ENCODE peak calls at places on chromosome 2, in eight cellular contexts. C is psoas muscle, E is heart left ventricle, P is lower lobe of right lung, J is progenitor cell of endocrine pancreas, G is epithelial cell of esophagus, Z is pancreas, U is BE2C. D is an unnamed sample.

GRCh38 chr2:64652231-64653173 is 1.2 kb downstream of the SERTAD2 start:
- DNase-seq in C (peak), E (peak), P (peak), J (no peak), G (peak), Z (peak), U (no peak), D (peak)

GRCh38 chr2:189933911-189934399 is 128.6 kb downstream of the MSTN start:
- DNase-seq in C (no peak), E (no peak), P (no peak), J (no peak), G (peak), Z (no peak), U (no peak), D (no peak)

GRCh38 chr2:21411796-21412195 is 288.0 kb downstream of the TDRD15 start:
- DNase-seq in C (no peak), E (no peak), P (no peak), J (no peak), G (no peak), Z (no peak), U (no peak), D (no peak)

GRCh38 chr2:146077156-146077555 is 1557.2 kb upstream of the ZEB2 start:
- DNase-seq in C (no peak), E (no peak), P (no peak), J (no peak), G (peak), Z (no peak), U (no peak), D (no peak)

GRCh38 chr2:46831037-46831868 is 84.4 kb downstream of the MCFD2 start:
- DNase-seq in C (no peak), E (no peak), P (no peak), J (no peak), G (no peak), Z (no peak), U (no peak), D (no peak)

GRCh38 chr2:8566788-8567468 is 114.9 kb upstream of the ID2 start:
- DNase-seq in C (no peak), E (no peak), P (no peak), J (no peak), G (no peak), Z (no peak), U (no peak), D (no peak)

GRCh38 chr2:72293620-72294019 is 146.0 kb upstream of the CYP26B1 start:
- DNase-seq in C (no peak), E (no peak), P (no peak), J (no peak), G (peak), Z (no peak), U (no peak), D (no peak)

GRCh38 chr2:202149155-202149762 is 76.2 kb downstream of the KIAA2012 start:
- DNase-seq in C (peak), E (peak), P (no peak), J (no peak), G (peak), Z (no peak), U (no peak), D (no peak)

GRCh38 chr2:124633812-124634211 is 608.7 kb downstream of the CNTNAP5 start:
- DNase-seq in C (no peak), E (no peak), P (no peak), J (no peak), G (no peak), Z (no peak), U (no peak), D (no peak)

GRCh38 chr2:66578067-66578852 is 143.3 kb downstream of the MEIS1 start:
- DNase-seq in C (peak), E (no peak), P (no peak), J (no peak), G (no peak), Z (peak), U (no peak), D (no peak)

GRCh38 chr2:162210385-162210784 is 32.9 kb downstream of the FAP start:
- DNase-seq in C (no peak), E (no peak), P (no peak), J (no peak), G (no peak), Z (no peak), U (no peak), D (no peak)

GRCh38 chr2:55869637-55870325 is 53.8 kb downstream of the EFEMP1 start:
- DNase-seq in C (no peak), E (no peak), P (no peak), J (no peak), G (no peak), Z (no peak), U (no peak), D (no peak)

GRCh38 chr2:174659069-174659900 is 61.7 kb upstream of the WIPF1 start:
- DNase-seq in C (no peak), E (no peak), P (no peak), J (no peak), G (no peak), Z (no peak), U (no peak), D (no peak)

GRCh38 chr2:232308986-232309385 is 69.6 kb upstream of the ALPP start:
- DNase-seq in C (no peak), E (no peak), P (no peak), J (no peak), G (no peak), Z (no peak), U (no peak), D (peak)

GRCh38 chr2:180291552-180292421 is 284.7 kb upstream of the CWC22 start:
- DNase-seq in C (no peak), E (no peak), P (no peak), J (no peak), G (peak), Z (no peak), U (no peak), D (no peak)

GRCh38 chr2:96687266-96687665 is 44.7 kb downstream of the FER1L5 start:
- DNase-seq in C (no peak), E (no peak), P (no peak), J (no peak), G (no peak), Z (no peak), U (no peak), D (no peak)

GRCh38 chr2:165401285-165401852 is 68.1 kb upstream of the CSRNP3 start:
- DNase-seq in C (no peak), E (no peak), P (no peak), J (no peak), G (peak), Z (no peak), U (peak), D (peak)

GRCh38 chr2:199136681-199137080 is 321.1 kb downstream of the SATB2 start:
- DNase-seq in C (no peak), E (no peak), P (no peak), J (no peak), G (peak), Z (no peak), U (peak), D (no peak)

GRCh38 chr2:26910176-26910575 is 60.3 kb upstream of the MAPRE3 start:
- DNase-seq in C (no peak), E (no peak), P (no peak), J (no peak), G (no peak), Z (no peak), U (no peak), D (no peak)

GRCh38 chr2:20457027-20457426 is 10.2 kb downstream of the RHOB start:
- DNase-seq in C (no peak), E (no peak), P (no peak), J (no peak), G (no peak), Z (no peak), U (no peak), D (peak)

GRCh38 chr2:165872101-165872791 is 78.2 kb upstream of the GALNT3 start:
- DNase-seq in C (no peak), E (no peak), P (no peak), J (no peak), G (no peak), Z (no peak), U (no peak), D (no peak)

DNA sequence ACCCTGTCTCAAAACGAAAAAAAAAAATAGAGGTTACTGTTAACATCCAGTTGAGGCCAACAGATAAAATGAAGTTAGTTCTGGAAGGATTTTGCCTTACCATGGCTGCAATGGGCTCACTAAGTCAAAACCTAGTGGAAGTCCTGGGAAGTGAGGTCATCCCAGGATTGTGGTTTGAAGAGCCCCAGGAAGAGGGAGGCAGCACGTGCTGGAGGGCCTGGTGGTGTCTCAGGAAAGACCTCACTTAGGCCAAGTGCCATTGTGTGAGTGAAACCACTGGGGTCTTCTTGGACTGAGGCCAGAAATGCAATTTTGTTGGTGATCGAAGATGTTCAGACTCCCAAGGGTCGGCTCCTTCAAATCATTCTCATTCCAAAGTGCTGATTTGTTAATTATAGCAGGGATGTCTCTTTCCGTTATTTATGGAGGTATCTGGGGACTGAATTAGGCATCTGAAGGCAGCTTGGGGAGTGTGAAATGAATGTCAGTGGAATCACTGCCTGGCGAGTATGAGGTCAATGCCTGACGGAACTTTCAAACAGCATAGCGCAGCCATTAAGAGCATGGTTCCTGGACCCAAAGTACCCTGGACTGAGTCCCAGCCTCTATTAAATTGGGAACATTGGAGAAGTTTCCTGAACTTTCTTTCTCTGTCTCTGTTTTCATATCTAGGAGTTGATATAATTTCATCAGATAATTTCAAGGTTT is 60.1 kb downstream of the IL1R2 start:
- DNase-seq in C (peak), E (no peak), P (no peak), J (no peak), G (no peak), Z (no peak), U (no peak), D (no peak)
- TF ChIP-seq CTCF in C (no peak), E (no peak), P (no peak), J (no peak), G (no peak), Z (no peak), U (no peak), D (no peak)

DNA sequence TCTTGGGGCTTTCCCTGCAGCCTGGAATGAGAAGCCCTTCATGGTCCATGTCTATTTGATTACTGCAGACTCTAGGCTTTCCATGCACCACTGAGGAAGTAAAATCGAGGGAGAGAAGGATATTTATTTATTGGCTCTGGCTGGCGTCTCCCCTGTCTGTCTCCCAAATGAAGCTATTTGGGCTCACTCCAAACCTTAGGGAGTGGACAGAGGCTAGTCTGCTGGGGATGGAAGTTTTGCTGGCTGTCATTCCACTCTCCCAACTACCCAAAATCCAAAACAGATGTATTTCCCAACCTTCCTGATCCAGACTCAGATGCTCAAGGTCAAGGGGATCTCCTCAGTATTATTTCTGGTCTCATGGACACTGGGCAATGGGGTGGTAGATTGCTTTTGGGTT is 33.7 kb downstream of the TMEM17 start:
- DNase-seq in C (no peak), E (no peak), P (no peak), J (no peak), G (no peak), Z (no peak), U (no peak), D (no peak)
- TF ChIP-seq CTCF in C (no peak), E (no peak), P (no peak), J (no peak), G (no peak), Z (no peak), U (no peak), D (no peak)

GRCh38 chr2:223101340-223102039 is 49.5 kb downstream of the KCNE4 start:
- DNase-seq in C (no peak), E (no peak), P (no peak), J (peak), G (peak), Z (no peak), U (peak), D (no peak)

GRCh38 chr2:223099561-223099960 is 47.6 kb downstream of the KCNE4 start:
- DNase-seq in C (no peak), E (no peak), P (no peak), J (no peak), G (no peak), Z (no peak), U (no peak), D (no peak)

GRCh38 chr2:223097888-223098383 is 45.9 kb downstream of the KCNE4 start:
- DNase-seq in C (no peak), E (no peak), P (no peak), J (no peak), G (no peak), Z (no peak), U (no peak), D (no peak)

GRCh38 chr2:223102040-223102899 is 50.3 kb downstream of the KCNE4 start:
- DNase-seq in C (no peak), E (no peak), P (no peak), J (no peak), G (peak), Z (no peak), U (peak), D (no peak)

GRCh38 chr2:223100061-223100511 is 48.1 kb downstream of the KCNE4 start:
- DNase-seq in C (peak), E (peak), P (peak), J (no peak), G (no peak), Z (no peak), U (no peak), D (no peak)
- TF ChIP-seq CTCF in C (no peak), E (no peak), P (no peak), J (no peak), G (no peak), Z (no peak), U (no peak), D (no peak)

GRCh38 chr2:215635071-215635787 is 199.4 kb upstream of the FN1 start:
- DNase-seq in C (no peak), E (no peak), P (no peak), J (no peak), G (no peak), Z (no peak), U (no peak), D (no peak)

GRCh38 chr2:215638687-215639086 is 202.8 kb upstream of the FN1 start:
- DNase-seq in C (no peak), E (no peak), P (no peak), J (no peak), G (no peak), Z (no peak), U (no peak), D (no peak)

GRCh38 chr2:215633360-215633759 is 197.5 kb upstream of the FN1 start:
- DNase-seq in C (no peak), E (no peak), P (no peak), J (no peak), G (no peak), Z (no peak), U (no peak), D (no peak)

GRCh38 chr2:215637658-215638057 is 201.8 kb upstream of the FN1 start:
- DNase-seq in C (no peak), E (no peak), P (no peak), J (no peak), G (no peak), Z (no peak), U (no peak), D (no peak)

GRCh38 chr2:215635788-215636139 is 199.9 kb upstream of the FN1 start:
- DNase-seq in C (no peak), E (no peak), P (no peak), J (no peak), G (peak), Z (no peak), U (no peak), D (no peak)
- TF ChIP-seq CTCF in C (no peak), E (no peak), P (no peak), J (no peak), G (peak), Z (no peak), U (peak), D (no peak)

GRCh38 chr2:204114294-204114693 is 177.7 kb downstream of the ICOS start:
- DNase-seq in C (no peak), E (no peak), P (no peak), J (no peak), G (no peak), Z (no peak), U (no peak), D (no peak)
- TF ChIP-seq CTCF in C (no peak), E (no peak), P (no peak), J (no peak), G (no peak), Z (no peak), U (no peak), D (no peak)

GRCh38 chr2:237599465-237600110 is 9.1 kb upstream of the RAB17 start:
- DNase-seq in C (no peak), E (no peak), P (no peak), J (no peak), G (no peak), Z (no peak), U (no peak), D (no peak)

GRCh38 chr2:237602409-237602808 is 11.9 kb upstream of the RAB17 start:
- DNase-seq in C (no peak), E (no peak), P (no peak), J (no peak), G (no peak), Z (no peak), U (no peak), D (no peak)

GRCh38 chr2:237601453-237602116 is 11.1 kb upstream of the RAB17 start:
- DNase-seq in C (no peak), E (no peak), P (no peak), J (no peak), G (no peak), Z (no peak), U (no peak), D (no peak)

GRCh38 chr2:237598468-237599208 is 8.1 kb upstream of the RAB17 start:
- DNase-seq in C (no peak), E (peak), P (no peak), J (no peak), G (no peak), Z (no peak), U (no peak), D (no peak)

DNA sequence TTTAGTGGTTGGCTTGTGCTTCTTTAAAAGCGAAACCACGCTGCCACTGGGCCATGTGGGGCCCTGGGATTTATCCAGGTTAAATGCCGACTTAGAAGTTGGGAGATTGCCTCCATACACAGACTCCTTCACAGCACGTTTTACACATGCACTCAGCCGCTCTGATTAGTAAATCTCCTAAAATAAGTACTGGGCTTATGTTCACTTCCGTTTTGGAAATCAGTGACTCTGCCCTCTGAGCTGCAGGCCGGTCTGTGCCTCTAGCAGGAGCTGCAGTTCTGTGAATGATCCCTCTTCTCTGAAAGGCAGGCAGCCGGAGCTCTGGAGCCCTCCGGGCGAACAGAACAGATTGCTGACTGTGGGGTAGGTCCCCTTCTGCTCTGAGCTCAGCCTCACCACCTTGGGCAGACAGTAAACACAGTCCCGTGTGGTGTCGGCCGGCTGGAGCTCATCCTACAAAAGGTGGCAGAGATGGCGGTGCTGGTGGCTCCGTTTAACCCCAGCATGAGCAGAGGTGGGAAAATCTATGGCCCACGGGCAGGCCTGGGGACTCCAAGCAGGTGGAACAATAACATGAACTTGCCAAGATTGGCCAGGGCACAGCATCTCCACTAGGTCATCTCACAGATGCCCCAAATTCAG is 9.8 kb upstream of the RAB17 start:
- DNase-seq in C (peak), E (peak), P (no peak), J (no peak), G (no peak), Z (no peak), U (peak), D (no peak)
- TF ChIP-seq CTCF in C (peak), E (peak), P (peak), J (no peak), G (no peak), Z (no peak), U (no peak), D (no peak)

GRCh38 chr2:171687287-171688128 is at the start of gene DYNC1I2:
- DNase-seq in C (peak), E (peak), P (peak), J (peak), G (peak), Z (peak), U (peak), D (peak)
- TF ChIP-seq CTCF in C (no peak), E (no peak), P (no peak), J (no peak), G (no peak), Z (no peak), U (no peak), D (no peak)

GRCh38 chr2:24919100-24919976 is 699 bp downstream of the ADCY3 start:
- DNase-seq in C (peak), E (no peak), P (no peak), J (no peak), G (peak), Z (peak), U (no peak), D (peak)

GRCh38 chr2:24923106-24923505 is 3.1 kb upstream of the ADCY3 start:
- DNase-seq in C (no peak), E (no peak), P (no peak), J (no peak), G (no peak), Z (no peak), U (no peak), D (no peak)

GRCh38 chr2:24919977-24920812 is at the start of gene ADCY3:
- DNase-seq in C (peak), E (peak), P (peak), J (peak), G (peak), Z (peak), U (peak), D (peak)

GRCh38 chr2:24922556-24922955 is 2.5 kb upstream of the ADCY3 start:
- DNase-seq in C (no peak), E (no peak), P (no peak), J (no peak), G (no peak), Z (no peak), U (no peak), D (no peak)

DNA sequence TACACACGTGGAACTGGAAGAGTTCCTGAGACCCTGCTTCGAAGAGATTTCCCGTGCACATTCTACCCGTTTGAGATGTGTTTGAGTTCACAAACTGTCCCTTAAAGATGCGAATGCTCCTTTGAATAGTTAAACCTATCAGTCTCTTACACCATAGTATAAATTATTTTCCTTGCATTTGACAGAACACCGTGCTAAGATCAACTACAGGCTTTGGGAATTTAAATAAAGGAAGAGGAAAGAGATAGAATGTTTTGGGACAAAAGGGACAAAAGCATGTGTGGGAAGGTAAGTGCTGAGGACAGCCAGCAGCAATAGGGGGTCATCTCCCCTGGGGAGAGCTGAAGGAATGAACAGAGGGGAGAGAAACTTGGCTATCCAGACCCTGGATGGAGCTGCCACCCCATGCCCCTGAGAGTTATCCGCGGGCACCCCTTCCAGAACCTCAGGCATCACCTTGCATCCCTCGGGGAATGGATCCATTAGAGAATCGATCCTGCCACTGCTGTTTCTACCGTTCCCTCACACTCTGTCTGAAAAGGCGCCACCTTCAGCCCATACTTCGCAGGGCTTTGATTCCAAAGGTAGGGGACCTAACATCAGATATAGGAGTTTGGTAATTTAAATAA is 890 bp upstream of the ADCY3 start:
- DNase-seq in C (no peak), E (no peak), P (no peak), J (no peak), G (peak), Z (no peak), U (no peak), D (peak)
- TF ChIP-seq CTCF in C (no peak), E (no peak), P (no peak), J (peak), G (peak), Z (no peak), U (peak), D (peak)

GRCh38 chr2:128179461-128179755 is 88.4 kb downstream of the UGGT1 start:
- DNase-seq in C (no peak), E (no peak), P (no peak), J (no peak), G (no peak), Z (no peak), U (no peak), D (no peak)
- TF ChIP-seq CTCF in C (no peak), E (peak), P (no peak), J (no peak), G (no peak), Z (no peak), U (no peak), D (peak)

GRCh38 chr2:85741811-85742507 is 11.8 kb upstream of the ATOH8 start:
- DNase-seq in C (peak), E (peak), P (peak), J (no peak), G (peak), Z (no peak), U (no peak), D (no peak)
- TF ChIP-seq CTCF in C (no peak), E (no peak), P (no peak), J (no peak), G (no peak), Z (no peak), U (no peak), D (no peak)